ENCODE peak calls at places on chromosomes 13 and 19, in five cellular contexts. Y is T-helper 17 cell, V is RPMI7951, C is hippocampal formation, N is ascending aorta. A is an unnamed sample.
A peak's percentile ranks its signal among the peaks of the same experiment; 100 is the strongest.

GRCh38 chr19:12773571-12773970 is 1.8 kb downstream of the HOOK2 start:
- DNase-seq in Y (no peak), V (peak; percentile 47), C (no peak), N (peak; percentile 85), A (no peak)

GRCh38 chr13:38685974-38686571 is 804 bp upstream of the FREM2 start:
- DNase-seq in Y (no peak), V (peak; percentile 8), C (peak; percentile 61), N (no peak), A (no peak)

GRCh38 chr13:96075953-96076543 is 13.9 kb upstream of the HS6ST3 start:
- DNase-seq in Y (no peak), V (peak; percentile 15), C (no peak), N (no peak), A (no peak)

GRCh38 chr13:44452418-44452817 is 78.8 kb downstream of the SERP2 start:
- DNase-seq in Y (no peak), V (no peak), C (no peak), N (no peak), A (no peak)

GRCh38 chr13:47426126-47426849 is 529.4 kb upstream of the HTR2A start:
- DNase-seq in Y (no peak), V (peak; percentile 71), C (peak; percentile 10), N (no peak), A (no peak)

GRCh38 chr13:38496956-38497355 is 147.3 kb downstream of the UFM1 start:
- DNase-seq in Y (no peak), V (no peak), C (no peak), N (no peak), A (no peak)

GRCh38 chr13:75635101-75635620 is 969 bp upstream of the LMO7 start:
- DNase-seq in Y (no peak), V (no peak), C (no peak), N (no peak), A (no peak)

GRCh38 chr13:85377783-85378182 is 421.4 kb downstream of the SLITRK6 start:
- DNase-seq in Y (no peak), V (no peak), C (no peak), N (no peak), A (no peak)

GRCh38 chr19:42088471-42089190 is 12.7 kb downstream of the ZNF574 start:
- DNase-seq in Y (no peak), V (peak; percentile 82), C (no peak), N (no peak), A (no peak)

GRCh38 chr19:12838893-12839656 is 760 bp downstream of the MAST1 start:
- DNase-seq in Y (no peak), V (no peak), C (no peak), N (no peak), A (no peak)

GRCh38 chr13:23963184-23963931 is 66.1 kb upstream of the C1QTNF9B start:
- DNase-seq in Y (no peak), V (no peak), C (no peak), N (no peak), A (no peak)

A was measured in NCI-H510A.